ENCODE peak calls at places on chromosomes 1 and 21, in eight cellular contexts. K is tibial artery, W is lower lobe of right lung, V is GM12865, Z is heart right ventricle, T is psoas muscle, E is GM23248, D is aorta. J is an unnamed sample.

GRCh38 chr1:99180343-99180808 is 83.9 kb upstream of the PLPPR4 start:
- DNase-seq in Z (peak; percentile 83), W (no peak), V (peak; percentile 83), D (peak; percentile 74), E (peak; percentile 80), T (no peak), K (peak; percentile 67), J (peak; percentile 41)

GRCh38 chr21:40847956-40848355 is 998 bp upstream of the DSCAM start:
- DNase-seq in K (no peak), E (no peak), V (no peak), T (no peak), W (no peak), Z (no peak), D (no peak), J (no peak)

GRCh38 chr1:116390195-116390594 is 17.2 kb downstream of the ATP1A1 start:
- DNase-seq in K (no peak), W (no peak), Z (no peak), V (peak; percentile 80), E (no peak), D (no peak), T (no peak), J (no peak)

GRCh38 chr1:91511386-91511785 is 10.7 kb downstream of the CDC7 start:
- DNase-seq in V (peak; percentile 41), K (no peak), W (no peak), E (peak; percentile 74), D (no peak), T (no peak), Z (no peak), J (no peak)

GRCh38 chr1:211630236-211631081 is 45.0 kb downstream of the NEK2 start:
- DNase-seq in V (no peak), D (no peak), W (peak; percentile 41), T (no peak), Z (peak; percentile 74), K (no peak), E (peak; percentile 20), J (no peak)

GRCh38 chr1:172809751-172810150 is 150.8 kb downstream of the FASLG start:
- DNase-seq in Z (no peak), K (no peak), D (no peak), V (no peak), T (no peak), E (no peak), W (no peak), J (no peak)

GRCh38 chr1:100458925-100459814 is 78.8 kb upstream of the GPR88 start:
- DNase-seq in Z (peak; percentile 73), W (peak; percentile 69), T (peak; percentile 82), V (peak; percentile 86), E (peak; percentile 84), K (peak; percentile 80), D (peak; percentile 72), J (peak; percentile 68)

GRCh38 chr1:248872752-248873408 is 14.0 kb upstream of the ZNF692 start:
- DNase-seq in V (peak; percentile 79), E (peak; percentile 83), W (peak; percentile 77), D (peak; percentile 74), Z (peak; percentile 37), T (peak; percentile 76), K (peak; percentile 79), J (no peak)

GRCh38 chr1:32464716-32465540 is at the start of gene ZBTB8B:
- DNase-seq in V (peak; percentile 37), T (peak; percentile 70), D (peak; percentile 73), W (peak; percentile 69), K (peak; percentile 76), E (no peak), Z (peak; percentile 63), J (peak; percentile 10)

GRCh38 chr1:175968486-175969182 is 225.2 kb upstream of the TNR start:
- DNase-seq in K (no peak), V (peak; percentile 15), T (no peak), W (no peak), E (peak; percentile 58), Z (no peak), D (no peak), J (no peak)
- H3K4me3 ChIP-seq in K (no peak overlapping the region), V (no peak overlapping the region), T (no peak overlapping the region), W (no peak overlapping the region), E (peak overlapping the region; percentile 30), Z (no peak overlapping the region), D (no peak overlapping the region), J (no peak overlapping the region)

GRCh38 chr1:6210606-6211355 is 4.9 kb downstream of the RNF207 start:
- DNase-seq in D (no peak), W (no peak), T (no peak), V (no peak), Z (no peak), K (no peak), E (no peak), J (no peak)

GRCh38 chr1:6207921-6208320 is 2.0 kb downstream of the RNF207 start:
- DNase-seq in V (no peak), Z (no peak), D (no peak), E (no peak), T (no peak), W (no peak), K (no peak), J (no peak)

GRCh38 chr1:6208723-6209660 is 3.1 kb downstream of the RNF207 start:
- DNase-seq in W (peak; percentile 65), K (no peak), T (peak; percentile 74), Z (no peak), V (peak; percentile 48), E (peak; percentile 83), D (no peak), J (no peak)

GRCh38 chr1:6211731-6212130 is 5.8 kb downstream of the RNF207 start:
- DNase-seq in V (no peak), T (no peak), D (no peak), Z (no peak), W (no peak), E (no peak), K (no peak), J (no peak)

GRCh38 chr1:6209661-6210605 is 4.0 kb downstream of the RNF207 start:
- DNase-seq in T (no peak), D (no peak), E (no peak), V (peak; percentile 53), W (no peak), K (no peak), Z (no peak), J (no peak)
- H3K4me3 ChIP-seq in T (peak overlapping the region; percentile 65), D (no peak overlapping the region), E (peak overlapping the region; percentile 59), V (no peak overlapping the region), W (peak overlapping the region; percentile 56), K (no peak overlapping the region), Z (no peak overlapping the region), J (no peak overlapping the region)

GRCh38 chr21:43925609-43926008 is 60.6 kb downstream of the AGPAT3 start:
- DNase-seq in Z (no peak), D (no peak), T (peak; percentile 55), E (no peak), V (no peak), W (peak; percentile 15), K (no peak), J (no peak)
- H3K4me3 ChIP-seq in Z (no peak overlapping the region), D (no peak overlapping the region), T (no peak overlapping the region), E (no peak overlapping the region), V (no peak overlapping the region), W (no peak overlapping the region), K (no peak overlapping the region), J (no peak overlapping the region)

DNA sequence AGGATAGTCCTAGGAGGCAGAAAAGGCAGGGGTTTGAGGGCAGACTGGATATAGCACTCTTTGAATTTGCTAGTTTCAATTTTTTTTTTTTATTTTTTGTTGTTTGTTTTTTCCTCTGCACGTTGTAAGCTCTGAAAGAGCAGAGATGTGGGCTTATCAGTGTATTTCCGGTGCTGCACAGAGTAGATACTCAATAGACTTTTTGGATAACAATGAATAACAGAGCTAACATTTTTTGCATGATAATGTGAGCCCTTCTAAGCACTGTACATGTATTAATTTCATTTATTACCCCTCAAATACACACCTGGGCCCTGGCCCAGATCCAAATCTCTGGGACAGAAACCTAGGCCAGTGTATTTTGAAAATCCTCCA is 17.1 kb upstream of the PARP1 start:
- DNase-seq in D (no peak), E (no peak), T (no peak), K (no peak), W (no peak), V (no peak), Z (no peak), J (no peak)
- H3K4me3 ChIP-seq in D (no peak overlapping the region), E (no peak overlapping the region), T (no peak overlapping the region), K (no peak overlapping the region), W (peak overlapping the region; percentile 7), V (no peak overlapping the region), Z (no peak overlapping the region), J (no peak overlapping the region)

GRCh38 chr21:36692844-36693143 is 6.1 kb upstream of the SIM2 start:
- DNase-seq in V (no peak), W (no peak), D (no peak), Z (no peak), E (no peak), K (no peak), T (no peak), J (no peak)
- H3K4me3 ChIP-seq in V (no peak overlapping the region), W (no peak overlapping the region), D (no peak overlapping the region), Z (no peak overlapping the region), E (no peak overlapping the region), K (no peak overlapping the region), T (no peak overlapping the region), J (no peak overlapping the region)

GRCh38 chr1:5913876-5914275 is 78.3 kb downstream of the NPHP4 start:
- DNase-seq in E (no peak), D (no peak), Z (no peak), W (no peak), T (no peak), V (no peak), K (peak; percentile 29), J (no peak)
- H3K4me3 ChIP-seq in E (no peak overlapping the region), D (no peak overlapping the region), Z (no peak overlapping the region), W (no peak overlapping the region), T (no peak overlapping the region), V (no peak overlapping the region), K (no peak overlapping the region), J (no peak overlapping the region)

DNA sequence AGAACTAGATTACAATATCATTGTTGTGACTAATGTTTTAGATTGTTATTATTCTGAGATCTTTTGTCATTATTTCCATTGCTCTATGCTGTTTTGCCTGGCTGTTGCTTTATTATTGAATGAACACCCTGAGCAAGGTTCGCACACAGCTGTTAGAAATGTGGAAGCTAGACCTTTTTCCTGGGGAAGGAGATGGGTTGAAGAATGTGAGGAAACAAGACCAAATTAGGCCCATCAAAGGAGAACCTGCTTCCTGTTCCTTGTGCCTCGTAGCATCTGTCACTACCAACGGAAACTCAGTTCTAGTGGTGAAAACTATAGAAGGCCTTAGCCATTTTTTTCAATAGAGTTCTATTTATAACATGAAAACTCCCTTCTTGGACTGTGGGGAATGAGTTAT is 68.7 kb downstream of the RGL1 start:
- DNase-seq in K (no peak), W (no peak), V (peak; percentile 45), D (no peak), Z (no peak), T (no peak), E (no peak), J (no peak)
- H3K4me3 ChIP-seq in K (no peak overlapping the region), W (no peak overlapping the region), V (no peak overlapping the region), D (no peak overlapping the region), Z (no peak overlapping the region), T (no peak overlapping the region), E (no peak overlapping the region), J (no peak overlapping the region)

GRCh38 chr1:160401972-160402795 is 1.8 kb downstream of the VANGL2 start:
- DNase-seq in E (no peak), V (no peak), W (no peak), D (no peak), T (no peak), Z (no peak), K (no peak), J (no peak)
- H3K4me3 ChIP-seq in E (no peak overlapping the region), V (no peak overlapping the region), W (peak overlapping the region; percentile 68), D (no peak overlapping the region), T (no peak overlapping the region), Z (no peak overlapping the region), K (no peak overlapping the region), J (no peak overlapping the region)

GRCh38 chr1:83760211-83760978 is 238.5 kb downstream of the TTLL7 start:
- DNase-seq in K (no peak), D (no peak), V (no peak), Z (no peak), W (no peak), E (no peak), T (no peak), J (no peak)
- H3K4me3 ChIP-seq in K (no peak overlapping the region), D (no peak overlapping the region), V (no peak overlapping the region), Z (no peak overlapping the region), W (no peak overlapping the region), E (no peak overlapping the region), T (no peak overlapping the region), J (no peak overlapping the region)